ENCODE peak calls at places on chromosomes 11 and 22, in ten cellular contexts. A, B, M, Z, W, X, V, Y, H and O are unnamed samples.

GRCh38 chr22:40037320-40037719 is 42.6 kb downstream of the FAM83F start:
- DNase-seq in A (no peak), B (no peak), M (no peak), Z (no peak), W (no peak), X (no peak), V (no peak), Y (no peak), H (no peak), O (no peak)

GRCh38 chr22:45585437-45585755 is 82.7 kb downstream of the FBLN1 start:
- DNase-seq in A (no peak), B (no peak), M (no peak), Z (no peak), W (peak; percentile 91), X (no peak), V (no peak), Y (no peak), H (no peak), O (no peak)

GRCh38 chr11:7577883-7578242 is 64.1 kb downstream of the PPFIBP2 start:
- DNase-seq in A (no peak), B (no peak), M (peak; percentile 90), Z (no peak), W (peak; percentile 50), X (no peak), V (no peak), Y (no peak), H (no peak), O (no peak)

GRCh38 chr11:115290479-115291390 is 213.5 kb downstream of the CADM1 start:
- DNase-seq in A (no peak), B (no peak), M (no peak), Z (no peak), W (no peak), X (no peak), V (no peak), Y (no peak), H (no peak), O (no peak)

GRCh38 chr11:13440100-13440855 is 22.7 kb downstream of the BTBD10 start:
- DNase-seq in A (no peak), B (no peak), M (no peak), Z (no peak), W (peak; percentile 96), X (no peak), V (no peak), Y (no peak), H (no peak), O (no peak)

GRCh38 chr22:37545703-37546435 is 14.4 kb upstream of the CDC42EP1 start:
- DNase-seq in A (no peak), B (no peak), M (no peak), Z (no peak), W (peak; percentile 94), X (peak; percentile 96), V (no peak), Y (peak; percentile 94), H (no peak), O (no peak)

GRCh38 chr11:2538951-2539735 is 94.3 kb downstream of the KCNQ1 start:
- DNase-seq in A (no peak), B (no peak), M (no peak), Z (no peak), W (no peak), X (no peak), V (no peak), Y (peak; percentile 12), H (no peak), O (no peak)

GRCh38 chr11:35618497-35619029 is 303 bp downstream of the FJX1 start:
- DNase-seq in A (peak; percentile 28), B (peak; percentile 17), M (no peak), Z (peak; percentile 20), W (peak; percentile 38), X (no peak), V (no peak), Y (peak; percentile 16), H (no peak), O (no peak)

GRCh38 chr11:26944866-26945664 is 48.8 kb upstream of the FIBIN start:
- DNase-seq in A (no peak), B (no peak), M (no peak), Z (no peak), W (peak; percentile 97), X (no peak), V (no peak), Y (no peak), H (no peak), O (no peak)

GRCh38 chr11:64448599-64449380 is 89.8 kb downstream of the RPS6KA4 start:
- DNase-seq in A (peak; percentile 83), B (peak; percentile 66), M (peak; percentile 77), Z (peak; percentile 66), W (peak; percentile 53), X (peak; percentile 87), V (peak; percentile 43), Y (peak; percentile 81), H (peak; percentile 60), O (no peak)

GRCh38 chr11:130202818-130203671 is 43.5 kb downstream of the ST14 start:
- DNase-seq in A (peak; percentile 9), B (no peak), M (no peak), Z (peak; percentile 34), W (no peak), X (no peak), V (no peak), Y (no peak), H (no peak), O (no peak)

GRCh38 chr11:61966673-61967176 is 709 bp downstream of the FTH1 start:
- DNase-seq in A (peak; percentile 30), B (no peak), M (peak; percentile 23), Z (no peak), W (no peak), X (peak; percentile 37), V (no peak), Y (no peak), H (no peak), O (no peak)

GRCh38 chr11:1298695-1299492 is 10.5 kb downstream of the TOLLIP start:
- DNase-seq in A (peak; percentile 78), B (no peak), M (peak; percentile 91), Z (no peak), W (peak; percentile 79), X (peak; percentile 85), V (no peak), Y (peak; percentile 80), H (no peak), O (no peak)

GRCh38 chr11:10911907-10912306 is 54.1 kb upstream of the ZBED5 start:
- DNase-seq in A (no peak), B (no peak), M (no peak), Z (no peak), W (no peak), X (no peak), V (no peak), Y (no peak), H (no peak), O (no peak)

GRCh38 chr11:72079776-72080325 is 491 bp downstream of the NUMA1 start:
- DNase-seq in A (no peak), B (no peak), M (peak; percentile 74), Z (no peak), W (no peak), X (no peak), V (no peak), Y (no peak), H (no peak), O (no peak)

GRCh38 chr11:115674831-115675230 is 170.6 kb upstream of the CADM1 start:
- DNase-seq in A (no peak), B (no peak), M (no peak), Z (no peak), W (no peak), X (no peak), V (no peak), Y (no peak), H (no peak), O (no peak)

GRCh38 chr11:114099392-114100178 is 40.1 kb downstream of the ZBTB16 start:
- DNase-seq in A (no peak), B (no peak), M (no peak), Z (no peak), W (peak; percentile 46), X (no peak), V (no peak), Y (no peak), H (no peak), O (no peak)

GRCh38 chr22:47601666-47602065 is 839.2 kb downstream of the TBC1D22A start:
- DNase-seq in A (no peak), B (no peak), M (no peak), Z (no peak), W (no peak), X (no peak), V (no peak), Y (no peak), H (no peak), O (no peak)

GRCh38 chr11:2473361-2474058 is 28.7 kb downstream of the KCNQ1 start:
- DNase-seq in A (no peak), B (no peak), M (no peak), Z (no peak), W (no peak), X (peak; percentile 39), V (no peak), Y (no peak), H (no peak), O (no peak)

GRCh38 chr11:66659785-66660184 is 17.9 kb downstream of the RBM4B start:
- DNase-seq in A (no peak), B (no peak), M (peak; percentile 50), Z (peak; percentile 20), W (no peak), X (no peak), V (no peak), Y (no peak), H (no peak), O (no peak)

GRCh38 chr11:126403039-126403438 is 47.6 kb downstream of the ST3GAL4 start:
- DNase-seq in A (no peak), B (no peak), M (no peak), Z (no peak), W (no peak), X (no peak), V (no peak), Y (no peak), H (no peak), O (no peak)

GRCh38 chr11:108486331-108486730 is 11.9 kb downstream of the POGLUT3 start:
- DNase-seq in A (no peak), B (no peak), M (no peak), Z (no peak), W (no peak), X (no peak), V (no peak), Y (no peak), H (no peak), O (no peak)

GRCh38 chr11:32374261-32374711 is 61.1 kb downstream of the WT1 start:
- DNase-seq in A (peak; percentile 52), B (peak; percentile 30), M (peak; percentile 92), Z (no peak), W (peak; percentile 28), X (no peak), V (no peak), Y (no peak), H (no peak), O (peak; percentile 4)

GRCh38 chr11:76564400-76564799 is 106.1 kb downstream of the LRRC32 start:
- DNase-seq in A (no peak), B (no peak), M (no peak), Z (no peak), W (no peak), X (no peak), V (no peak), Y (no peak), H (no peak), O (no peak)